ENCODE peak calls at places on chromosomes 12 and 14, in seven cellular contexts. One of them, this sample, is unnamed.

GRCh38 chr12:81888961-81889360 is 129.8 kb upstream of the PPFIA2 start:
- DNase-seq in HCT116: no peak
- DNase-seq in neural progenitor cell: peak; percentile 51
- DNase-seq in hepatocyte: no peak
- DNase-seq in OCI-LY7: no peak
- DNase-seq in PC-3: no peak
- DNase-seq in MM.1S: no peak
- DNase-seq in this sample: no peak

GRCh38 chr14:69637503-69638030 is 26.2 kb downstream of the SUSD6 start:
- DNase-seq in HCT116: no peak
- DNase-seq in neural progenitor cell: peak; percentile 56
- DNase-seq in hepatocyte: peak; percentile 65
- DNase-seq in OCI-LY7: no peak
- DNase-seq in PC-3: no peak
- DNase-seq in MM.1S: no peak
- DNase-seq in this sample: no peak

GRCh38 chr12:111482464-111482863 is 76.7 kb downstream of the SH2B3 start:
- DNase-seq in HCT116: no peak
- DNase-seq in neural progenitor cell: no peak
- DNase-seq in hepatocyte: no peak
- DNase-seq in OCI-LY7: peak; percentile 18
- DNase-seq in PC-3: peak; percentile 12
- DNase-seq in MM.1S: no peak
- DNase-seq in this sample: peak; percentile 49

GRCh38 chr12:109432842-109433304 is 44.2 kb downstream of the KCTD10 start:
- DNase-seq in HCT116: peak; percentile 84
- DNase-seq in neural progenitor cell: peak; percentile 81
- DNase-seq in hepatocyte: peak; percentile 88
- DNase-seq in OCI-LY7: peak; percentile 74
- DNase-seq in PC-3: peak; percentile 91
- DNase-seq in MM.1S: peak; percentile 79
- DNase-seq in this sample: peak; percentile 92

GRCh38 chr14:34334329-34334728 is 127.7 kb downstream of the SPTSSA start:
- DNase-seq in HCT116: no peak
- DNase-seq in neural progenitor cell: no peak
- DNase-seq in hepatocyte: no peak
- DNase-seq in OCI-LY7: no peak
- DNase-seq in PC-3: no peak
- DNase-seq in MM.1S: no peak
- DNase-seq in this sample: no peak

GRCh38 chr12:12032260-12032761 is 38.4 kb upstream of the BCL2L14 start:
- DNase-seq in HCT116: no peak
- DNase-seq in neural progenitor cell: no peak
- DNase-seq in hepatocyte: no peak
- DNase-seq in OCI-LY7: peak; percentile 44
- DNase-seq in PC-3: no peak
- DNase-seq in MM.1S: no peak
- DNase-seq in this sample: no peak

GRCh38 chr12:12518919-12519318 is 43.7 kb downstream of the DUSP16 start:
- DNase-seq in HCT116: no peak
- DNase-seq in neural progenitor cell: no peak
- DNase-seq in hepatocyte: no peak
- DNase-seq in OCI-LY7: no peak
- DNase-seq in PC-3: no peak
- DNase-seq in MM.1S: no peak
- DNase-seq in this sample: no peak

GRCh38 chr12:77339610-77340009 is 274.2 kb upstream of the E2F7 start:
- DNase-seq in HCT116: no peak
- DNase-seq in neural progenitor cell: no peak
- DNase-seq in hepatocyte: no peak
- DNase-seq in OCI-LY7: no peak
- DNase-seq in PC-3: peak; percentile 69
- DNase-seq in MM.1S: no peak
- DNase-seq in this sample: no peak

GRCh38 chr14:68510201-68510600 is 282.7 kb downstream of the ZFP36L1 start:
- DNase-seq in HCT116: no peak
- DNase-seq in neural progenitor cell: no peak
- DNase-seq in hepatocyte: peak; percentile 65
- DNase-seq in OCI-LY7: no peak
- DNase-seq in PC-3: no peak
- DNase-seq in MM.1S: no peak
- DNase-seq in this sample: no peak

GRCh38 chr14:71486274-71486673 is 446.0 kb upstream of the RGS6 start:
- DNase-seq in HCT116: no peak
- DNase-seq in neural progenitor cell: peak; percentile 35
- DNase-seq in hepatocyte: no peak
- DNase-seq in OCI-LY7: no peak
- DNase-seq in PC-3: no peak
- DNase-seq in MM.1S: no peak
- DNase-seq in this sample: no peak

GRCh38 chr12:46266869-46267617 is 1.8 kb downstream of the SLC38A1 start:
- DNase-seq in HCT116: no peak
- DNase-seq in neural progenitor cell: peak; percentile 82
- DNase-seq in hepatocyte: peak; percentile 67
- DNase-seq in OCI-LY7: peak; percentile 67
- DNase-seq in PC-3: peak; percentile 48
- DNase-seq in MM.1S: peak; percentile 70
- DNase-seq in this sample: peak; percentile 75

GRCh38 chr12:85821759-85822158 is 14.4 kb downstream of the RASSF9 start:
- DNase-seq in HCT116: no peak
- DNase-seq in neural progenitor cell: no peak
- DNase-seq in hepatocyte: no peak
- DNase-seq in OCI-LY7: no peak
- DNase-seq in PC-3: peak; percentile 64
- DNase-seq in MM.1S: no peak
- DNase-seq in this sample: no peak

GRCh38 chr14:54488318-54488645 is 498 bp downstream of the GMFB start:
- DNase-seq in HCT116: no peak
- DNase-seq in neural progenitor cell: no peak
- DNase-seq in hepatocyte: no peak
- DNase-seq in OCI-LY7: peak; percentile 39
- DNase-seq in PC-3: no peak
- DNase-seq in MM.1S: no peak
- DNase-seq in this sample: peak; percentile 84

GRCh38 chr12:91182664-91183455 is at the start of gene DCN:
- DNase-seq in HCT116: no peak
- DNase-seq in neural progenitor cell: no peak
- DNase-seq in hepatocyte: no peak
- DNase-seq in OCI-LY7: no peak
- DNase-seq in PC-3: no peak
- DNase-seq in MM.1S: no peak
- DNase-seq in this sample: no peak

GRCh38 chr12:48351022-48351708 is 446 bp upstream of the ZNF641 start:
- DNase-seq in HCT116: peak; percentile 40
- DNase-seq in neural progenitor cell: no peak
- DNase-seq in hepatocyte: peak; percentile 89
- DNase-seq in OCI-LY7: no peak
- DNase-seq in PC-3: peak; percentile 69
- DNase-seq in MM.1S: peak; percentile 29
- DNase-seq in this sample: peak; percentile 72

GRCh38 chr12:45235087-45236025 is 19.5 kb downstream of the ANO6 start:
- DNase-seq in HCT116: peak; percentile 62
- DNase-seq in neural progenitor cell: peak; percentile 24
- DNase-seq in hepatocyte: peak; percentile 19
- DNase-seq in OCI-LY7: no peak
- DNase-seq in PC-3: peak; percentile 91
- DNase-seq in MM.1S: no peak
- DNase-seq in this sample: peak; percentile 77

GRCh38 chr14:75361751-75362433 is 65.9 kb upstream of the JDP2 start:
- DNase-seq in HCT116: no peak
- DNase-seq in neural progenitor cell: no peak
- DNase-seq in hepatocyte: no peak
- DNase-seq in OCI-LY7: no peak
- DNase-seq in PC-3: peak; percentile 19
- DNase-seq in MM.1S: no peak
- DNase-seq in this sample: no peak

GRCh38 chr14:22650046-22650739 is 6.0 kb upstream of the OR6J1 start:
- DNase-seq in HCT116: no peak
- DNase-seq in neural progenitor cell: no peak
- DNase-seq in hepatocyte: no peak
- DNase-seq in OCI-LY7: no peak
- DNase-seq in PC-3: peak; percentile 90
- DNase-seq in MM.1S: no peak
- DNase-seq in this sample: no peak

GRCh38 chr14:54809767-54810166 is 92.9 kb downstream of the GCH1 start:
- DNase-seq in HCT116: no peak
- DNase-seq in neural progenitor cell: no peak
- DNase-seq in hepatocyte: no peak
- DNase-seq in OCI-LY7: no peak
- DNase-seq in PC-3: no peak
- DNase-seq in MM.1S: no peak
- DNase-seq in this sample: no peak

GRCh38 chr14:50677527-50678063 is 9.5 kb upstream of the SAV1 start:
- DNase-seq in HCT116: peak; percentile 70
- DNase-seq in neural progenitor cell: no peak
- DNase-seq in hepatocyte: no peak
- DNase-seq in OCI-LY7: peak; percentile 17
- DNase-seq in PC-3: peak; percentile 88
- DNase-seq in MM.1S: no peak
- DNase-seq in this sample: no peak

GRCh38 chr14:106803379-106803778 is 1277.0 kb downstream of the TMEM121 start:
- DNase-seq in HCT116: no peak
- DNase-seq in neural progenitor cell: no peak
- DNase-seq in hepatocyte: no peak
- DNase-seq in OCI-LY7: no peak
- DNase-seq in PC-3: no peak
- DNase-seq in MM.1S: no peak
- DNase-seq in this sample: no peak

GRCh38 chr14:64234877-64235651 is 59.1 kb downstream of the ESR2 start:
- DNase-seq in HCT116: no peak
- DNase-seq in neural progenitor cell: no peak
- DNase-seq in hepatocyte: no peak
- DNase-seq in OCI-LY7: peak; percentile 79
- DNase-seq in PC-3: peak; percentile 85
- DNase-seq in MM.1S: no peak
- DNase-seq in this sample: no peak

GRCh38 chr12:79364197-79364596 is 326.6 kb downstream of the PAWR start:
- DNase-seq in HCT116: no peak
- DNase-seq in neural progenitor cell: no peak
- DNase-seq in hepatocyte: peak; percentile 29
- DNase-seq in OCI-LY7: no peak
- DNase-seq in PC-3: no peak
- DNase-seq in MM.1S: no peak
- DNase-seq in this sample: no peak

GRCh38 chr12:121318121-121318520 is 21.6 kb upstream of the CAMKK2 start:
- DNase-seq in HCT116: no peak
- DNase-seq in neural progenitor cell: no peak
- DNase-seq in hepatocyte: no peak
- DNase-seq in OCI-LY7: no peak
- DNase-seq in PC-3: no peak
- DNase-seq in MM.1S: no peak
- DNase-seq in this sample: no peak

GRCh38 chr12:63403256-63403655 is 252.3 kb upstream of the AVPR1A start:
- DNase-seq in HCT116: no peak
- DNase-seq in neural progenitor cell: no peak
- DNase-seq in hepatocyte: no peak
- DNase-seq in OCI-LY7: no peak
- DNase-seq in PC-3: no peak
- DNase-seq in MM.1S: no peak
- DNase-seq in this sample: no peak
- TF ChIP-seq EZH2phosphoT487 in HCT116: no peak
- TF ChIP-seq EZH2phosphoT487 in neural progenitor cell: no peak
- TF ChIP-seq EZH2phosphoT487 in hepatocyte: no peak
- TF ChIP-seq EZH2phosphoT487 in OCI-LY7: no peak
- TF ChIP-seq EZH2phosphoT487 in PC-3: no peak
- TF ChIP-seq EZH2phosphoT487 in MM.1S: no peak
- TF ChIP-seq EZH2phosphoT487 in this sample: no peak

GRCh38 chr12:115423546-115423987 is 739.6 kb upstream of the TBX3 start:
- DNase-seq in HCT116: no peak
- DNase-seq in neural progenitor cell: peak; percentile 23
- DNase-seq in hepatocyte: peak; percentile 17
- DNase-seq in OCI-LY7: no peak
- DNase-seq in PC-3: peak; percentile 23
- DNase-seq in MM.1S: no peak
- DNase-seq in this sample: no peak
- TF ChIP-seq CTCF in HCT116: no peak
- TF ChIP-seq CTCF in neural progenitor cell: no peak
- TF ChIP-seq CTCF in hepatocyte: no peak
- TF ChIP-seq CTCF in OCI-LY7: no peak
- TF ChIP-seq CTCF in PC-3: no peak
- TF ChIP-seq CTCF in MM.1S: no peak
- TF ChIP-seq CTCF in this sample: no peak

DNA sequence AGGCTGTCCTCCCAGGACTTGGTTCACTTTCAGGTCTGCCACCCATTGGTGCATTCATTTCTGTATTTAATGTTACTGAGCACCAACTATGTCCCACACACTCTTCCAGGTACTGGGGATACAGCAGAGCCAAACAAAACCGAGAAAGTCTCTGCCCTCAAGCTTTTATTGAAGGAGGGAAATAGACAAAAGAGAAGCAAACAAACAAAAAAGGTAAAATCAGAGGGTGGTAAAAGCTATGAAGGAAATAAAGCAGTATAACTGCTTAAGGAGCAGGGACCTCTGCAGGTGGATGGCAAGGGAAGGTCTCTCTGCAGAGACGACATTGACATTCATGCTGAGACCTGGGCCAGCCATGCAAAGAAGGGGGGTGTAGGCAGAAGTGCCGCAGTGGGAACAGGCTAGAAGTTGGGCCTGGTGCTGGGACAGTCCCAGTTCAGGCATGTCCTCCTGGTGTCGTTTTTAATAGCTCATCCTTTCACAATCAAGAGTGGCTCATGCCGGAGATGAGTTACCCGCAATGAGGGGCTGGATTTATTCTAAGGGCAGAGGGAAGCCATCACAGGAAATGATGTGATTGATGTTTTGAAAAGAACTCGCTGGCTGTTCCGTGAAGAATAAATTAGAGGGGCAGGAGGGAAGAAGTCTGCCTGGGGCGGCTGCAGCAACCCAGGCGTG is 72.8 kb downstream of the IRF2BPL start:
- DNase-seq in HCT116: no peak
- DNase-seq in neural progenitor cell: no peak
- DNase-seq in hepatocyte: no peak
- DNase-seq in OCI-LY7: peak; percentile 50
- DNase-seq in PC-3: peak; percentile 75
- DNase-seq in MM.1S: peak; percentile 27
- DNase-seq in this sample: peak; percentile 55
- TF ChIP-seq EZH2phosphoT487 in HCT116: no peak
- TF ChIP-seq EZH2phosphoT487 in neural progenitor cell: no peak
- TF ChIP-seq EZH2phosphoT487 in hepatocyte: no peak
- TF ChIP-seq EZH2phosphoT487 in OCI-LY7: no peak
- TF ChIP-seq EZH2phosphoT487 in PC-3: no peak
- TF ChIP-seq EZH2phosphoT487 in MM.1S: no peak
- TF ChIP-seq EZH2phosphoT487 in this sample: no peak

DNA sequence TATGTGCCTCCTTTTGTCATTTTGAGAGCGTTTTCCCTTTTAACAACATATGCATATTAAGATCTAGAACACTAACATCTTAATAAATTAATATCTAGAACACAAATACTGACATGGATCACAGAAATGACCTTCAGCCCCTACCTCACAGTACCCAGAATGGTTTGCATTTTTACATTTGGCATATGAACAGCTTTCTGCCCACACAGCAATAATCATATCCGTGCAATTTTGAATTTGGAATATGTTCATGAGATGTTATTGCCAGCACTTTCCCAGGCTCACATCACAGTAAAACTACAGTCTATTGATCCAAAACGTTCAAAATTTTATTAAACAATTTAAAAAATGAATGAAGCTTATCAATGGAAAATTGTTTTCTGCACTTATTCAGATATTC is 114.6 kb downstream of the SLC25A21 start:
- DNase-seq in HCT116: no peak
- DNase-seq in neural progenitor cell: no peak
- DNase-seq in hepatocyte: no peak
- DNase-seq in OCI-LY7: no peak
- DNase-seq in PC-3: no peak
- DNase-seq in MM.1S: no peak
- DNase-seq in this sample: no peak
- TF ChIP-seq CTCF in HCT116: no peak
- TF ChIP-seq CTCF in neural progenitor cell: no peak
- TF ChIP-seq CTCF in hepatocyte: no peak
- TF ChIP-seq CTCF in OCI-LY7: no peak
- TF ChIP-seq CTCF in PC-3: no peak
- TF ChIP-seq CTCF in MM.1S: no peak
- TF ChIP-seq CTCF in this sample: no peak